ENCODE peak calls at places on chromosome 7, in eight cellular contexts. E is transverse colon, T is heart left ventricle, Q is tibial nerve, A is right lobe of liver, P is Peyer's patch, S is esophagus squamous epithelium, F is ovary. G is an unnamed sample.

GRCh38 chr7:144391014-144391413 is 12.5 kb downstream of the NOBOX start:
- DNase-seq in P (no peak), S (no peak), Q (no peak), A (no peak), T (no peak), F (no peak), E (no peak), G (no peak)

GRCh38 chr7:128053991-128054390 is 22.8 kb upstream of the LRRC4 start:
- DNase-seq in E (no peak), A (no peak), F (no peak), T (no peak), S (no peak), Q (no peak), P (no peak), G (no peak)

GRCh38 chr7:121195859-121196588 is 132.8 kb upstream of the WNT16 start:
- DNase-seq in E (no peak), F (no peak), Q (no peak), S (no peak), P (no peak), T (no peak), A (no peak), G (no peak)

GRCh38 chr7:21330462-21331178 is 97.3 kb upstream of the SP4 start:
- DNase-seq in Q (no peak), E (no peak), S (no peak), T (no peak), P (no peak), A (no peak), F (no peak), G (no peak)

GRCh38 chr7:33421384-33421783 is 292.0 kb downstream of the BBS9 start:
- DNase-seq in T (no peak), A (no peak), F (no peak), E (no peak), Q (no peak), S (no peak), P (no peak), G (no peak)

GRCh38 chr7:27745064-27745583 is 5.2 kb downstream of the TAX1BP1 start:
- DNase-seq in Q (no peak), A (no peak), S (no peak), P (no peak), F (no peak), T (no peak), E (no peak), G (peak)

GRCh38 chr7:103857435-103857834 is 132.0 kb downstream of the RELN start:
- DNase-seq in E (no peak), S (no peak), A (no peak), Q (no peak), F (no peak), P (no peak), T (no peak), G (no peak)

GRCh38 chr7:44505595-44505994 is 15.1 kb upstream of the NUDCD3 start:
- DNase-seq in T (no peak), F (no peak), E (no peak), S (no peak), A (no peak), P (no peak), Q (no peak), G (no peak)

GRCh38 chr7:37924399-37924798 is 4.0 kb downstream of the EPDR1 start:
- DNase-seq in S (no peak), P (no peak), T (no peak), E (no peak), Q (no peak), A (no peak), F (no peak), G (no peak)

GRCh38 chr7:12031638-12032037 is 179.5 kb upstream of the TMEM106B start:
- DNase-seq in Q (no peak), E (no peak), P (no peak), F (no peak), S (no peak), A (no peak), T (no peak), G (no peak)

DNA sequence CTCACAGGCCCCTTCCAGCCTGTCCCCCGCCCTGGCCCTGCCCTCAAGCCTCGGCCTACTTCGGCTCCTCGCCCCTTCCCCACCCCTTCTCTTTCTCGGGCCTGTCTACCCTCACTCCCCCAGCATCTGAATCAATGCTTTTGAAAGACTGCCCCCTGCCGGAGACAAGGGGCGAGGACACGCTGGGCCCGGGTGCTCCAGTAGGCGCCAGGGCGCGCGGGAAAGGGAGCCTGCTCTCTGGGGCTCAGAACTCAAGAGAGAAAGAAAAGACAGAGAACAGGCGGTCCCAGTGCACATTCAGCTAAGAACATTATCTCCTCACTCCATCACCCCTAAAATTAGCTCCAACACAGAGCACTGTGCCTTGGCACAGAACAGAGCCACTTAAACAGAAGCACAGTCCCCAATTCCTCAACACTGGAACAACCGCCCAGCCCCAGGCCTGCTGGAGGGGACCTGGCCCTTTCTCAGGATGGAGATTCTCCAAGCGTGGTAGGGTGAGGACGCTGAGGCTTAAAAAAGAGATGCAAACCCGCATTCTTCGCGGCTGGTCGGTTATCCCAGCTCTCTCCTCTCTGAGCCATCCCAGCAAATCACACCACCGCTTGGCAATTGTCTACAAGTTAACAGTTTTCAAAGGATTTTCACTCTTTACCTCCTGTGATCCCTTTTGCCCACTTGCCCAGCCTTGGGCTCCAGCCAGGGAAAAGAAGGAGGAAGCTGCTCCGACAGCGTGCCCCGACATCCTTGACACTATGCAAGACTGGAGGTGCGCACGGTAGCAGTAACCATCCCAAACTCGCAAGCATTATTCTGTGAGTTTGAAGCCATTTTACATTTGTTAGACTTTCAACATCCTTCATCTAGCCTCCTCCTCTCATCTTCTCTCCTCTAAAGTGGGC is 2.1 kb downstream of the GIGYF1 start:
- DNase-seq in S (no peak), E (peak), P (peak), A (peak), T (peak), F (peak), Q (peak), G (peak)
- TF ChIP-seq POLR2A in S (no peak), E (no peak), P (no peak), A (no peak), T (no peak), F (no peak), Q (no peak), G (peak)

DNA sequence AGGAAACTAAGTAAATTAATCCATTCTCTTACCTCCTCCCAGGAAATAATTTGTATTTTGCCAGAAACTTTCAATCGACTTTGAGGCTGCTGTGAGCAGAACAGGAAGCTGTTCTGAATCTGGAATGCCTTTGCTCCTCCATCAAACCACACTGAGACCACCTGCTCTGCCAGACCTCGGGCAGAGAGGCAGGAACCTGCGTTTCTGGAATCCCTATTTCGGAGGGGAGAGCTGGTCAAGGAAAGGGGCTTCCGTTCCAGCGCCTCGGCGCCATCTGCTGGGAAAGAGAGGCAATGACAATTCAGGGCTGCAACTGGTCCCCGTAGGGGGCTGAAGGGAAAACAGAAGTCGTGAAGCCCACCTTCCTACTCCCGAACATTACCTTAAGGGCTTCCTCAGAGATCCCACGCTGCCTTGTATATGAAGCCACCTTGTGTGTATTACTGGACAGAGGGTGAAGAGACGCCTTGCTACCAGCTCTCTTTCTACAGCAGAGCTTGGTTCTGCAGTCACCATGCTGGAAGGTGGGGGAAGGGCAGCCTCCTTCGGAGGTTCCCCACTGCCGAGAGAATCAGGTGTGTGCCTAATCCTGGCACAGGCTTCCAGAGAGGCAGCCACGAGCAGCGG is 31.2 kb downstream of the ZNF467 start:
- DNase-seq in P (peak), S (no peak), A (peak), Q (peak), F (peak), E (peak), T (peak), G (peak)
- TF ChIP-seq POLR2A in P (no peak), S (no peak), A (no peak), Q (no peak), F (no peak), E (no peak), T (no peak), G (no peak)

GRCh38 chr7:100148225-100148558 is 526 bp upstream of the LAMTOR4 start:
- DNase-seq in F (no peak), S (no peak), T (no peak), Q (no peak), P (no peak), A (no peak), E (no peak), G (no peak)

GRCh38 chr7:100152404-100152803 is 3.7 kb downstream of the LAMTOR4 start:
- DNase-seq in E (no peak), P (no peak), T (no peak), F (no peak), Q (no peak), A (no peak), S (no peak), G (no peak)

GRCh38 chr7:100152937-100153666 is 4.4 kb downstream of the LAMTOR4 start:
- DNase-seq in S (no peak), E (no peak), P (no peak), A (no peak), Q (no peak), F (no peak), T (no peak), G (no peak)

GRCh38 chr7:100147278-100147677 is 1.4 kb upstream of the LAMTOR4 start:
- DNase-seq in Q (no peak), A (no peak), S (no peak), E (no peak), T (no peak), P (no peak), F (no peak), G (no peak)

DNA sequence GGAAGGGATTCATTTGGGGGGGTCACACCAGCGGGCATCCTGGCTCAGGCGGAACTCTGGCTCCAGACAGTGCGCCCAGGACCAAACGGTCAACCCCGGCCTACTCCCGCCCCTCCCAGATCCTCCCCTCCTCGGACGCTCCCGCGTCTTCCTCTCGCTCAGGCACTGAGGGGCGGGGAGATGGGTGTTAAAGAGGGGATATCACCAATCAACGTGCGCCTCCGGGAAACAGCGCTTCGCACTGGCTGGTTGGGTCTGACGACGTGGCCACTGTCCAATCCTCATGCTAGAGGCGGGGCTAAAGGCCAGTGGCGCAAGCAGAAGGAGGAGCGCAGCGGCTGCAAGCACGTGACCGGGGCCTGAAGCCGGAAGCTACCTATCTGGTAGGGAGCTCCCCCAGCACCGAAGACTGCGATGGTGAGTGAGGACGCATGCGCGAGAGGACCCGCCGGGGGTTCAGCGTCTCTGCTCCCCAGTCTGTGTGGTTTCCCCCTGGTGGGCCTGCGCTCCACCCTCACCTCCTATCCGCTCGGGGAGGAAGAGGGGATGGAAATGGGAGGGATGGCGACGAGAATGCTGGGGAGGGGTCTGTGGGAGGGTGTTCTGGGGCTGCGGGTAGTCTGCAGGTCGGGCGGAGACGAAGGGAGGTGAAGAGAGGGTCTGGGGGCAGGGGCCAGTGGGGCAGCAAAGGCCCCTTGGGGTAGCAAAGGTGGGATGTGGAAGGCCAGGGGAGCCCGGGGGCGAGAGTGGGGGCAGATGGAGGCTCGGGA is at the start of gene LAMTOR4:
- DNase-seq in S (peak), Q (peak), A (peak), P (peak), E (peak), F (peak), T (peak), G (peak)
- TF ChIP-seq POLR2A in S (peak), Q (peak), A (peak), P (peak), E (peak), F (peak), T (peak), G (peak)

GRCh38 chr7:102271158-102271798 is 15.4 kb upstream of the SH2B2 start:
- DNase-seq in E (no peak), T (peak), S (no peak), P (no peak), A (no peak), F (no peak), Q (no peak), G (no peak)
- TF ChIP-seq POLR2A in E (no peak), T (no peak), S (no peak), P (no peak), A (no peak), F (no peak), Q (no peak), G (no peak)

GRCh38 chr7:30771859-30772429 is 727 bp downstream of the MINDY4 start:
- DNase-seq in A (no peak), Q (no peak), S (no peak), F (no peak), E (no peak), P (no peak), T (no peak), G (peak)

GRCh38 chr7:30775992-30776391 is 4.8 kb downstream of the MINDY4 start:
- DNase-seq in Q (no peak), T (no peak), P (no peak), A (no peak), F (no peak), E (no peak), S (no peak), G (no peak)

GRCh38 chr7:30776971-30777370 is 5.8 kb downstream of the MINDY4 start:
- DNase-seq in P (no peak), F (peak), S (no peak), T (no peak), E (no peak), Q (no peak), A (no peak), G (no peak)

GRCh38 chr7:30772984-30773383 is 1.8 kb downstream of the MINDY4 start:
- DNase-seq in T (no peak), P (no peak), S (no peak), Q (no peak), E (no peak), F (no peak), A (no peak), G (no peak)

GRCh38 chr7:30770936-30771858 is at the start of gene MINDY4:
- DNase-seq in Q (peak), E (peak), P (peak), T (peak), S (no peak), A (peak), F (peak), G (peak)
- TF ChIP-seq POLR2A in Q (peak), E (peak), P (no peak), T (peak), S (no peak), A (peak), F (peak), G (peak)

DNA sequence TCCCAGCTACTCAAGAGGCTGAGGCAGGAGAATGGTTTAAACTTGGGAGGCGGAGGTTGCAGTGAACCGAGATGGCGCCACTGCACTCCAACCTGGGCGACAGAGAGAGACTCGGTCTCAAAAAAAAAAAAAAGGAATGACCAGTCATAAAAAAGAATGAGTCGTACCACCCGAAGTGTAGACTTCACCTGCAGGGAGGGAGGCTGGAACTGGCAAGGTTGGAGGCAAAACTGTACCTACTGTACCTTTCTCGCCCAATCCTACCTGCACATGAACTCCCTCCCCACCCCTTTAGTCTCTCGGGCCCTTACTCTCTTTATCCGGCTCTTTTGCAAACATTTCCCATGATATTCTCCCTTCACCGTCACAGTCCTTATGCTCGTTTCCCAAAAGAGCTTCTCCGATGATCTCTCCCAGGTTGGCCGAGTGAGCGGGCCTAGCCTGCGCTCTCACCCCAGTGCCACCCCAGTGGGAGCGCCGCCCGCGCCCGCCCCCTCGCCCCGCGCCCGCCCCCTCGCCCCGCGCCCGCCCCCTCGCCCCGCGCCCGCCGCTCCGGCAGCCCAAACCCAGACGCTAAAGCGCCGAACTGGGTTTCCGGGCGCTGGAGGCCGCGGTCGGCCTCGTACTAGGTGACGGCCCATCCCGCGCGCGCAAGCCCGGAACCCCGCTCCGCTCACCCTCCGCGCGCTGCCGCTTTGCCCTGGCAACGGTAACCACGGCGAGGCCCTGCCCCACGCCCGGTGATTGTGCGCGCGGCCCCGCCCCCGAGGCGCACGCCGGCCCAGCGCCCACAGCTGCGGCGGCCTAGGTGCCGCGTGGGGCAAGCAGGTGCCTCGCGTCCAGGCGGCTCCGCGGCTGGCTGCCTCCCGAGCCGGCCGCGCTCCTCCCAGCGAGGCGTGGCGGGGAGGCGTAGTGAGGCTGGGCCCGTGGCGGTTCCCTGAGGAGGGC is at the start of gene SMKR1:
- DNase-seq in F (peak), Q (peak), A (peak), T (peak), S (peak), P (peak), E (peak), G (peak)
- TF ChIP-seq POLR2A in F (no peak), Q (no peak), A (no peak), T (no peak), S (no peak), P (no peak), E (no peak), G (no peak)

DNA sequence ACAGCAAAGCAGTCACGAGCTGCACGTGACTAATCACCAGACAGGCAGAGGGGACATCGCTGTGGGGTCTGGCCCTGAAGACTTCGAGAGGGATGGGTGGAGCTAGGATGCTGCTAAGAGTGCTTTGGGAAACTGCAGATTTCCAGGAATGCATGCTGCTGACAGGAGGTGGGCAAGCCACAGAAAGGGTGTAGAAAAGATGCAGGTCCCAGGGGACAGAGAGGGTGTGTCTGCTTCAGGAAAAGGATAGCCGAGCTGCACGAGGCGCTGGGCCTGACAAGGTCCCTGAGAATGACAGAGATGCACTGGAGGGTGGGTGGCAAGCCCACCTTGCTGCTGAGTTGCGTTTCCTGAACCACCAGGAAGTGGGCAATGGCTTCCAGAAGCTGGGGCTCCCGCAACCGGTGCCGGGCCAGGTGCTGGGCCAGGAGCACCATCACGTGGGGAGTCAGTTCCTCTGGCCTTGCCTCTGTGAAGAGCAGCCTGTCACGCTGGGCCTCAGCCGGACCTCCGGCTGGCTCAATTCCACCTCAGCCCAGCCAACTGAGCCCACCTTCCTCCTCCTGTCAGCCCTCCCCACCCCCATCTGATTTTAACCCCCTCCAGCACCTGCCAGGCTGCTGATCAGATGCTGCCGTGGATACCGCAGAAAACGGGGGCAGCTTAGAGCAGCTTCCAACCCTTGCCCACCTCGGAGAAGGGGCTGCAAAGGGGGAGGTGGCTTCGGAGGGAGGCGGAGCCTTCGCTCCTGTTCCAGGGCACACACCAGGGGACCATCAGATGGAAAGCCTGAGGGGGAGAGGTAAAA is 2.2 kb downstream of the FASTK start:
- DNase-seq in A (no peak), P (no peak), T (no peak), F (peak), S (no peak), Q (no peak), E (no peak), G (no peak)
- TF ChIP-seq POLR2A in A (no peak), P (no peak), T (no peak), F (no peak), S (no peak), Q (no peak), E (no peak), G (no peak)

GRCh38 chr7:26291699-26292538 is at the start of gene SNX10:
- DNase-seq in F (peak), Q (no peak), S (no peak), E (peak), T (peak), P (peak), A (peak), G (peak)
- TF ChIP-seq POLR2A in F (no peak), Q (no peak), S (no peak), E (no peak), T (no peak), P (no peak), A (peak), G (no peak)

G was measured in erythroblast.